ENCODE peak calls at places on chromosomes 1 and 21, in eight cellular contexts. G is OCI-LY7, I is IMR-90, Q is sigmoid colon, Z is fibroblast of lung, V is natural killer cell, N is cardiac muscle cell, L is GM06990. Y is an unnamed sample.

GRCh38 chr1:41109316-41110263 is 88.1 kb upstream of the SLFNL1 start:
- DNase-seq in G (no peak), I (peak), Q (peak), Z (peak), V (no peak), N (peak), L (no peak), Y (peak)

GRCh38 chr1:83717785-83718184 is 281.1 kb downstream of the TTLL7 start:
- DNase-seq in G (no peak), I (no peak), Q (no peak), Z (no peak), V (no peak), N (no peak), L (no peak), Y (no peak)

GRCh38 chr1:77047978-77048614 is 171.1 kb downstream of the PIGK start:
- DNase-seq in G (no peak), I (no peak), Q (no peak), Z (no peak), V (no peak), N (no peak), L (no peak), Y (no peak)

GRCh38 chr1:23215291-23215690 is 2.0 kb downstream of the HTR1D start:
- DNase-seq in G (no peak), I (no peak), Q (no peak), Z (no peak), V (no peak), N (no peak), L (no peak), Y (no peak)

GRCh38 chr1:20376171-20376570 is 85.5 kb downstream of the VWA5B1 start:
- DNase-seq in G (no peak), I (no peak), Q (peak), Z (no peak), V (no peak), N (no peak), L (no peak), Y (no peak)

GRCh38 chr1:67575861-67576260 is 109.1 kb upstream of the GADD45A start:
- DNase-seq in G (no peak), I (peak), Q (no peak), Z (peak), V (no peak), N (peak), L (no peak), Y (peak)

GRCh38 chr1:38932496-38933014 is 9.1 kb downstream of the RHBDL2 start:
- DNase-seq in G (no peak), I (no peak), Q (no peak), Z (no peak), V (no peak), N (no peak), L (no peak), Y (no peak)

GRCh38 chr1:22159858-22160257 is 17.0 kb upstream of the WNT4 start:
- DNase-seq in G (no peak), I (no peak), Q (no peak), Z (no peak), V (no peak), N (no peak), L (no peak), Y (no peak)

GRCh38 chr1:151255381-151255780 is 847 bp downstream of the PSMD4 start:
- DNase-seq in G (peak), I (peak), Q (no peak), Z (no peak), V (no peak), N (peak), L (no peak), Y (no peak)

GRCh38 chr1:67347688-67348472 is 40.2 kb downstream of the IL12RB2 start:
- DNase-seq in G (peak), I (peak), Q (no peak), Z (peak), V (no peak), N (peak), L (no peak), Y (peak)

GRCh38 chr1:193058529-193059281 is 455 bp downstream of the UCHL5 start:
- DNase-seq in G (peak), I (peak), Q (peak), Z (peak), V (peak), N (peak), L (peak), Y (peak)

GRCh38 chr1:184632415-184633175 is 122.1 kb downstream of the EDEM3 start:
- DNase-seq in G (no peak), I (no peak), Q (peak), Z (no peak), V (no peak), N (no peak), L (no peak), Y (no peak)

GRCh38 chr1:44499306-44499705 is 94.3 kb downstream of the RNF220 start:
- DNase-seq in G (no peak), I (no peak), Q (no peak), Z (no peak), V (no peak), N (no peak), L (no peak), Y (no peak)

GRCh38 chr1:117695796-117696505 is 90.1 kb downstream of the TENT5C start:
- DNase-seq in G (no peak), I (peak), Q (peak), Z (peak), V (no peak), N (peak), L (no peak), Y (peak)

GRCh38 chr1:50633465-50633864 is 210.2 kb upstream of the DMRTA2 start:
- DNase-seq in G (no peak), I (no peak), Q (no peak), Z (no peak), V (no peak), N (no peak), L (no peak), Y (no peak)

GRCh38 chr1:40711465-40712404 is 20.2 kb downstream of the NFYC start:
- DNase-seq in G (peak), I (peak), Q (no peak), Z (peak), V (no peak), N (peak), L (no peak), Y (peak)

GRCh38 chr1:235533476-235534168 is 29.4 kb upstream of the B3GALNT2 start:
- DNase-seq in G (no peak), I (peak), Q (no peak), Z (peak), V (no peak), N (peak), L (no peak), Y (peak)

GRCh38 chr1:248900637-248901036 is 5.4 kb upstream of the PGBD2 start:
- DNase-seq in G (no peak), I (no peak), Q (no peak), Z (no peak), V (no peak), N (no peak), L (no peak), Y (no peak)

GRCh38 chr21:41712730-41713129 is 54.1 kb downstream of the RIPK4 start:
- DNase-seq in G (no peak), I (no peak), Q (no peak), Z (no peak), V (no peak), N (no peak), L (no peak), Y (no peak)

GRCh38 chr1:207056673-207057072 is 3.6 kb downstream of the PFKFB2 start:
- DNase-seq in G (peak), I (no peak), Q (no peak), Z (no peak), V (no peak), N (no peak), L (no peak), Y (no peak)

GRCh38 chr1:81619156-81619555 is 181.6 kb upstream of the ADGRL2 start:
- DNase-seq in G (no peak), I (no peak), Q (no peak), Z (no peak), V (no peak), N (no peak), L (no peak), Y (no peak)

GRCh38 chr1:172630868-172631267 is 28.0 kb upstream of the FASLG start:
- DNase-seq in G (no peak), I (peak), Q (no peak), Z (no peak), V (no peak), N (no peak), L (no peak), Y (peak)

GRCh38 chr1:10779201-10779600 is 17.2 kb downstream of the CASZ1 start:
- DNase-seq in G (no peak), I (no peak), Q (no peak), Z (no peak), V (no peak), N (no peak), L (no peak), Y (no peak)

GRCh38 chr1:80047791-80048190 is 1041.3 kb upstream of the ADGRL4 start:
- DNase-seq in G (no peak), I (peak), Q (no peak), Z (no peak), V (no peak), N (peak), L (no peak), Y (peak)

GRCh38 chr1:23930861-23931471 is 17.8 kb upstream of the CNR2 start:
- DNase-seq in G (peak), I (peak), Q (no peak), Z (peak), V (no peak), N (peak), L (no peak), Y (peak)

GRCh38 chr1:117678246-117678977 is 72.6 kb downstream of the TENT5C start:
- DNase-seq in G (no peak), I (no peak), Q (no peak), Z (no peak), V (no peak), N (no peak), L (no peak), Y (peak)

GRCh38 chr1:63624911-63625310 is 31.7 kb downstream of the PGM1 start:
- DNase-seq in G (no peak), I (no peak), Q (no peak), Z (peak), V (no peak), N (peak), L (no peak), Y (peak)
- TF ChIP-seq CTCF in G (no peak), I (peak), Q (no peak), Z (peak), V (no peak), N (peak), L (no peak), Y (peak)

GRCh38 chr1:155016231-155016831 is 13.7 kb downstream of the ZBTB7B start:
- DNase-seq in G (peak), I (no peak), Q (peak), Z (no peak), V (no peak), N (no peak), L (no peak), Y (no peak)

GRCh38 chr1:155017946-155018316 is 15.3 kb downstream of the ZBTB7B start:
- DNase-seq in G (peak), I (no peak), Q (peak), Z (no peak), V (no peak), N (no peak), L (no peak), Y (no peak)

GRCh38 chr1:155018617-155019348 is 14.8 kb downstream of the DCST2 start:
- DNase-seq in G (no peak), I (no peak), Q (peak), Z (peak), V (no peak), N (no peak), L (no peak), Y (no peak)

GRCh38 chr1:155015527-155016230 is 13.1 kb downstream of the ZBTB7B start:
- DNase-seq in G (no peak), I (no peak), Q (peak), Z (no peak), V (no peak), N (no peak), L (no peak), Y (no peak)

DNA sequence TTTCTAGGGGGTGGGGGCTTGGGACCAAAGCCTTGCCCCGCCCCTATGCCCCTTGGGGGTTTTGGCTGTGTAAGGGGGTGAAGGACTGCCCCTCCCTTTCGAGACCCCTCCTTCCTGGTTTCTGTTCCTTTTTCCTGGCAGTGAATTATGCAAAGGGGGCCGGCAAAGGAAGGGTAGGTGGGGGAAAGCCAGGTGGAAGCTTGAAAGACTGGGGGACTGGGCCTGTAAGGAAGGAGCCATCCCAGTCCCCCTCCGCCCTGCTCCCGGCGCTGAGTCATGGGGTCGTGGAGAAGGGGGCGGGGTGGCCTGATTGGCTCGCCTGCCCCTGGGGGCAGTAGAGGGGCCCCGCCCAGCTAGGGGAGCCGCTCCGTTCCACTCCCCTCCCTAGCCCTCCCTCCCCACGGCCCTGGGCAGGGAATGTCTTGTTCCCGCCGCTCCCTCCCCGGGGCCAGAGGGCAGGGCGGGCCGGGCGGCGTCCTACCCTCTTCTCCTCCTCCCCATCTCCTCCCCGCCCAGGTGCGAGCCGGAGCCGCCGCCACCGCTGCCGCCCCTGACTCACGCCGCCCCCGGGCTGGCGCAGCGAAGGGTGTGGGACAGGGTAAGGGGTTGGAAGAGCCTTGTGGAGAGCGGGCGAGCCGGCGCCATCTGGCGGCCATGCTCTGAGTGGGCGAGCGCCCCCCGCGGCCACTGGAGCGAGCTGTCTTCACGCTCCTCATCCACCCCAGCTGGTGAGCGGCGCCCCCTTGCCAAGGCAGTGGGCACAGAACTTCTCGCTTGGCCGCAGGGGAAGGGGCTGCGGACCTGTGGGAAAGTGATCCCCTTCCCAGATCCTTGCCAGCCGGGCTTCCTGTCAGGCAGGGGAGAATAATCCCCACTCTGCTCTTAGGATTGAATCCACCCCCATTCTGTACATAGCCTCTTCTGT is 14.7 kb downstream of the ZBTB7B start:
- DNase-seq in G (peak), I (peak), Q (peak), Z (peak), V (peak), N (peak), L (peak), Y (peak)
- TF ChIP-seq CTCF in G (peak), I (peak), Q (peak), Z (peak), V (peak), N (peak), L (peak), Y (peak)

GRCh38 chr1:152533327-152533938 is 19.2 kb downstream of the CRCT1 start:
- DNase-seq in G (peak), I (peak), Q (no peak), Z (no peak), V (no peak), N (peak), L (no peak), Y (peak)
- TF ChIP-seq CTCF in G (peak), I (peak), Q (no peak), Z (peak), V (no peak), N (peak), L (peak), Y (peak)

GRCh38 chr1:212718499-212718898 is 18.9 kb upstream of the BATF3 start:
- DNase-seq in G (no peak), I (peak), Q (no peak), Z (peak), V (no peak), N (peak), L (no peak), Y (peak)
- TF ChIP-seq CTCF in G (peak), I (peak), Q (no peak), Z (peak), V (no peak), N (peak), L (no peak), Y (peak)

DNA sequence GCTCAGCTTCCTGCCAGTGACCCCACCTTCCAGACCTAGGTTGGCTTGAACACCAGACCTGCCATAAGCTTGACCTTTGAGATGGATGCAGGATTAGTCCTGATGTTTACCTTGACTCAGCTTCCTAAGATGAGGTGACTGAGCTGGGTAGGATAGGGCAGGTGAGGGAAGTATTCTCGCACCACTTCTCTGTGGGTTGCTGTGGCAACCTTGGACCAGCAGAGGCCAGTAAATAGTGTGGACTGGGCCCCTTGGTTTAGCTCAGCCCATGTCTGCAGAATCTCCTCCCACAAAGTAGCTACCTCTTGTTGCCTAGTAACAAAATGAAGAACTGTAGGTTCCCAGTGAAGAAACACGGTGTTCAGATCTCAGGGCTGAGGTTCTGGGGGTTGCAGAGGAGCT is 8.4 kb downstream of the RPS6KA1 start:
- DNase-seq in G (peak), I (peak), Q (no peak), Z (peak), V (no peak), N (peak), L (no peak), Y (peak)
- TF ChIP-seq CTCF in G (no peak), I (peak), Q (no peak), Z (peak), V (no peak), N (peak), L (peak), Y (peak)

Y was measured in fibroblast of the aortic adventitia.